ENCODE peak calls at places on chromosomes 4 and X, in seven cellular contexts. Y, N, M, U, Q, K and W are unnamed samples.

GRCh38 chrX:108032944-108033343 is 11.9 kb upstream of the VSIG1 start:
- DNase-seq in Q (no peak), Y (no peak), K (no peak), M (no peak), N (no peak), U (no peak), W (no peak)

GRCh38 chrX:323721-324628 is 5.4 kb upstream of the GTPBP6 start:
- DNase-seq in U (peak; percentile 63), Q (peak; percentile 34), Y (no peak), K (no peak), M (peak; percentile 67), N (no peak), W (peak; percentile 67)

GRCh38 chrX:115639481-115639880 is 78.5 kb downstream of the PLS3 start:
- DNase-seq in Y (no peak), K (no peak), N (no peak), Q (no peak), M (no peak), U (no peak), W (no peak)

GRCh38 chrX:53318766-53319353 is 37.5 kb upstream of the IQSEC2 start:
- DNase-seq in Q (no peak), U (no peak), N (no peak), K (no peak), M (no peak), Y (no peak), W (no peak)

GRCh38 chr4:153556441-153556815 is 90.3 kb downstream of the TMEM131L start:
- DNase-seq in Q (no peak), M (no peak), K (no peak), U (no peak), N (no peak), Y (no peak), W (no peak)

GRCh38 chr4:63458010-63458409 is 951.2 kb downstream of the TECRL start:
- DNase-seq in U (no peak), K (no peak), Q (no peak), Y (no peak), N (no peak), M (no peak), W (no peak)

GRCh38 chrX:124212622-124213021 is 119.8 kb upstream of the TEX13D start:
- DNase-seq in M (no peak), K (no peak), N (no peak), U (no peak), Y (no peak), Q (no peak), W (no peak)

GRCh38 chr4:102554482-102554881 is 53.3 kb downstream of the NFKB1 start:
- DNase-seq in K (no peak), M (no peak), Q (no peak), N (no peak), U (peak; percentile 39), Y (no peak), W (no peak)

GRCh38 chr4:22237846-22238513 is 277.9 kb downstream of the ADGRA3 start:
- DNase-seq in U (no peak), Y (no peak), N (no peak), M (no peak), Q (no peak), K (no peak), W (no peak)

GRCh38 chr4:153486281-153487151 is 20.4 kb downstream of the TMEM131L start:
- DNase-seq in K (no peak), U (peak; percentile 83), Y (no peak), N (peak; percentile 4), Q (no peak), M (no peak), W (peak; percentile 74)

GRCh38 chr4:4969298-4969697 is 50.0 kb downstream of the CYTL1 start:
- DNase-seq in M (no peak), Y (no peak), K (no peak), Q (no peak), N (no peak), U (peak; percentile 86), W (peak; percentile 22)

GRCh38 chr4:168019019-168019651 is 73.2 kb upstream of the ANXA10 start:
- DNase-seq in N (no peak), Y (no peak), Q (no peak), K (no peak), U (peak; percentile 77), M (no peak), W (no peak)

GRCh38 chrX:129188223-129188622 is 335.1 kb downstream of the SMARCA1 start:
- DNase-seq in M (no peak), N (no peak), U (no peak), Y (no peak), K (no peak), Q (no peak), W (no peak)